ENCODE peak calls at places on chromosomes 6 and 20, in four cellular contexts. One of them, this sample, is unnamed.

GRCh38 chr6:50198245-50198644 is 148.5 kb upstream of the DEFB112 start:
- DNase-seq in H1: no peak
- DNase-seq in GM12878: no peak
- DNase-seq in HepG2: no peak
- DNase-seq in this sample: no peak

GRCh38 chr6:2871922-2872321 is 30.3 kb upstream of the SERPINB1 start:
- DNase-seq in H1: no peak
- DNase-seq in HepG2: no peak
- DNase-seq in GM12878: no peak
- DNase-seq in this sample: no peak

GRCh38 chr6:88490865-88491264 is 324.7 kb upstream of the CNR1 start:
- DNase-seq in GM12878: no peak
- DNase-seq in HepG2: no peak
- DNase-seq in H1: no peak
- DNase-seq in this sample: no peak

GRCh38 chr6:11140061-11140460 is 28.5 kb upstream of the ERVFRD-1 start:
- DNase-seq in HepG2: no peak
- DNase-seq in H1: no peak
- DNase-seq in GM12878: no peak
- DNase-seq in this sample: no peak

GRCh38 chr20:62020935-62021701 is 44.6 kb downstream of the TAF4 start:
- DNase-seq in GM12878: no peak
- DNase-seq in HepG2: no peak
- DNase-seq in H1: no peak
- DNase-seq in this sample: no peak

GRCh38 chr20:35598899-35599775 is 16.5 kb upstream of the SPAG4 start:
- DNase-seq in GM12878: no peak
- DNase-seq in H1: no peak
- DNase-seq in HepG2: no peak
- DNase-seq in this sample: no peak

GRCh38 chr6:145699462-145699861 is 35.9 kb downstream of the EPM2A start:
- DNase-seq in H1: no peak
- DNase-seq in HepG2: no peak
- DNase-seq in GM12878: no peak
- DNase-seq in this sample: no peak

GRCh38 chr20:8073024-8073832 is 53.7 kb upstream of the TMX4 start:
- DNase-seq in HepG2: peak; percentile 29
- DNase-seq in H1: no peak
- DNase-seq in GM12878: no peak
- DNase-seq in this sample: no peak

GRCh38 chr6:153958860-153959259 is 80.2 kb upstream of the OPRM1 start:
- DNase-seq in HepG2: no peak
- DNase-seq in GM12878: no peak
- DNase-seq in H1: no peak
- DNase-seq in this sample: no peak

GRCh38 chr6:90194371-90194841 is 102.2 kb downstream of the BACH2 start:
- DNase-seq in H1: no peak
- DNase-seq in GM12878: no peak
- DNase-seq in HepG2: no peak
- DNase-seq in this sample: no peak

GRCh38 chr6:117992856-117993255 is 85.8 kb downstream of the SLC35F1 start:
- DNase-seq in H1: no peak
- DNase-seq in HepG2: no peak
- DNase-seq in GM12878: no peak
- DNase-seq in this sample: no peak

GRCh38 chr20:63714858-63715257 is 7.0 kb downstream of the ZGPAT start:
- DNase-seq in GM12878: no peak
- DNase-seq in HepG2: no peak
- DNase-seq in H1: no peak
- DNase-seq in this sample: no peak

GRCh38 chr20:35604444-35604750 is 11.2 kb upstream of the SPAG4 start:
- DNase-seq in HepG2: peak; percentile 70
- DNase-seq in GM12878: no peak
- DNase-seq in H1: peak; percentile 86
- DNase-seq in this sample: no peak

GRCh38 chr20:58557713-58558335 is 42.6 kb upstream of the APCDD1L start:
- DNase-seq in H1: no peak
- DNase-seq in HepG2: no peak
- DNase-seq in GM12878: no peak
- DNase-seq in this sample: no peak

GRCh38 chr6:151494235-151494950 is 576 bp downstream of the CCDC170 start:
- DNase-seq in GM12878: no peak
- DNase-seq in HepG2: peak; percentile 57
- DNase-seq in H1: no peak
- DNase-seq in this sample: no peak

GRCh38 chr6:2111162-2111677 is 134.2 kb downstream of the GMDS start:
- DNase-seq in H1: no peak
- DNase-seq in GM12878: peak; percentile 27
- DNase-seq in HepG2: no peak
- DNase-seq in this sample: no peak

GRCh38 chr6:152748843-152749242 is 1.8 kb upstream of the VIP start:
- DNase-seq in HepG2: no peak
- DNase-seq in H1: no peak
- DNase-seq in GM12878: no peak
- DNase-seq in this sample: no peak

GRCh38 chr20:63215101-63216040 is 560 bp downstream of the YTHDF1 start:
- DNase-seq in H1: no peak
- DNase-seq in HepG2: peak; percentile 79
- DNase-seq in GM12878: no peak
- DNase-seq in this sample: peak; percentile 71

GRCh38 chr20:45861157-45862075 is 4.0 kb downstream of the ZSWIM3 start:
- DNase-seq in GM12878: no peak
- DNase-seq in H1: no peak
- DNase-seq in HepG2: peak; percentile 54
- DNase-seq in this sample: no peak

GRCh38 chr20:37774143-37774542 is 80.3 kb downstream of the CTNNBL1 start:
- DNase-seq in GM12878: no peak
- DNase-seq in HepG2: no peak
- DNase-seq in H1: no peak
- DNase-seq in this sample: no peak

GRCh38 chr6:5850848-5851255 is 155.9 kb downstream of the NRN1 start:
- DNase-seq in GM12878: no peak
- DNase-seq in HepG2: no peak
- DNase-seq in H1: no peak
- DNase-seq in this sample: no peak

GRCh38 chr20:60256811-60257210 is 298.6 kb downstream of the CDH26 start:
- DNase-seq in GM12878: no peak
- DNase-seq in H1: no peak
- DNase-seq in HepG2: no peak
- DNase-seq in this sample: no peak

GRCh38 chr6:129203190-129203900 is 320.4 kb downstream of the LAMA2 start:
- DNase-seq in GM12878: no peak
- DNase-seq in HepG2: no peak
- DNase-seq in H1: no peak
- DNase-seq in this sample: no peak

GRCh38 chr6:104325341-104326172 is 534.2 kb downstream of the HACE1 start:
- DNase-seq in HepG2: no peak
- DNase-seq in H1: no peak
- DNase-seq in GM12878: no peak
- DNase-seq in this sample: peak; percentile 42

GRCh38 chr6:114108119-114109002 is 137.4 kb upstream of the HDAC2 start:
- DNase-seq in GM12878: no peak
- DNase-seq in H1: peak; percentile 87
- DNase-seq in HepG2: peak; percentile 63
- DNase-seq in this sample: peak; percentile 75

GRCh38 chr6:142885182-142885867 is 59.7 kb downstream of the HIVEP2 start:
- DNase-seq in H1: no peak
- DNase-seq in HepG2: peak; percentile 84
- DNase-seq in GM12878: peak; percentile 89
- DNase-seq in this sample: peak; percentile 58

GRCh38 chr6:49852975-49853374 is 13.4 kb downstream of the CRISP1 start:
- DNase-seq in HepG2: no peak
- DNase-seq in GM12878: no peak
- DNase-seq in H1: no peak
- DNase-seq in this sample: no peak

GRCh38 chr6:156775717-156776116 is 1.5 kb upstream of the ARID1B start:
- DNase-seq in H1: no peak
- DNase-seq in HepG2: no peak
- DNase-seq in GM12878: no peak
- DNase-seq in this sample: no peak

GRCh38 chr6:75815756-75816155 is 66.7 kb downstream of the MYO6 start:
- DNase-seq in GM12878: no peak
- DNase-seq in HepG2: no peak
- DNase-seq in H1: no peak
- DNase-seq in this sample: no peak

GRCh38 chr6:41200296-41200900 is 551 bp downstream of the TREML2 start:
- DNase-seq in H1: peak; percentile 44
- DNase-seq in HepG2: no peak
- DNase-seq in GM12878: peak; percentile 58
- DNase-seq in this sample: no peak

GRCh38 chr6:50845499-50846108 is 26.9 kb downstream of the TFAP2B start:
- DNase-seq in H1: peak; percentile 73
- DNase-seq in HepG2: no peak
- DNase-seq in GM12878: no peak
- DNase-seq in this sample: no peak

GRCh38 chr20:49955167-49955566 is 19.0 kb downstream of the RNF114 start:
- DNase-seq in HepG2: no peak
- DNase-seq in H1: no peak
- DNase-seq in GM12878: no peak
- DNase-seq in this sample: no peak

GRCh38 chr20:18628330-18628941 is 40.6 kb downstream of the DTD1 start:
- DNase-seq in HepG2: peak; percentile 24
- DNase-seq in GM12878: no peak
- DNase-seq in H1: peak; percentile 88
- DNase-seq in this sample: peak; percentile 38

GRCh38 chr6:43827898-43828297 is 57.9 kb downstream of the VEGFA start:
- DNase-seq in GM12878: no peak
- DNase-seq in H1: no peak
- DNase-seq in HepG2: no peak
- DNase-seq in this sample: no peak

GRCh38 chr6:44342489-44342888 is at the start of gene SPATS1:
- DNase-seq in GM12878: no peak
- DNase-seq in H1: peak; percentile 83
- DNase-seq in HepG2: no peak
- DNase-seq in this sample: no peak

GRCh38 chr6:34746104-34746846 is 11.0 kb upstream of the SNRPC start:
- DNase-seq in GM12878: no peak
- DNase-seq in H1: no peak
- DNase-seq in HepG2: no peak
- DNase-seq in this sample: no peak

GRCh38 chr6:70398783-70399730 is 14.3 kb upstream of the FAM135A start:
- DNase-seq in H1: no peak
- DNase-seq in HepG2: peak; percentile 96
- DNase-seq in GM12878: no peak
- DNase-seq in this sample: no peak

GRCh38 chr20:39822667-39823066 is 860.5 kb downstream of the DHX35 start:
- DNase-seq in GM12878: no peak
- DNase-seq in HepG2: no peak
- DNase-seq in H1: no peak
- DNase-seq in this sample: no peak

GRCh38 chr6:46035242-46035641 is 19.6 kb upstream of the CLIC5 start:
- DNase-seq in HepG2: no peak
- DNase-seq in GM12878: no peak
- DNase-seq in H1: no peak
- DNase-seq in this sample: no peak

DNA sequence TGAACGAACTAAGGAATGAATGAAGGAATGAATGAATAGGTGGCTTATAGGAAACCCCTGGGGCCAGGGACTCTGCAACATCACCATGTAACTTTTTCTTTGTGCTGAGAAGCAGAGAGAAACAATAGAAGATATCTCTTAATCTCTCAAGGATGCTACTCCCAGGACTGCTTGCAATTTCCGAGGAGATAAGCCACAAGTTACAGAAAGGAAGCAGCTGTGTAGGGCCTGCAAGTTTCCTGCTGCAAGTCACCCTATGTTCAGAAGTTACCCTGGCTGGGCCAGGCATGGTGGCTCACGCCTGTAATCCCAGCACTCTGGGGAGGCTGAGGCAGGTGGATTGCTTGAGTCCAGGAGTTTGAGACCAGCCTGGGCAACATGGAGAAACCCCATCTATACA is 7.3 kb upstream of the MAVS start:
- DNase-seq in GM12878: no peak
- DNase-seq in H1: no peak
- DNase-seq in HepG2: no peak
- DNase-seq in this sample: no peak
- TF ChIP-seq SP1 in GM12878: no peak
- TF ChIP-seq SP1 in H1: no peak
- TF ChIP-seq SP1 in HepG2: no peak
- TF ChIP-seq SP1 in this sample: no peak

GRCh38 chr6:15843764-15844163 is 180.9 kb upstream of the DTNBP1 start:
- DNase-seq in H1: no peak
- DNase-seq in GM12878: no peak
- DNase-seq in HepG2: no peak
- DNase-seq in this sample: no peak
- TF ChIP-seq SUZ12 in H1: no peak
- TF ChIP-seq SUZ12 in GM12878: no peak
- TF ChIP-seq SUZ12 in HepG2: no peak
- TF ChIP-seq SUZ12 in this sample: no peak

GRCh38 chr6:27250277-27250954 is 2.9 kb downstream of the PRSS16 start:
- DNase-seq in H1: no peak
- DNase-seq in GM12878: no peak
- DNase-seq in HepG2: no peak
- DNase-seq in this sample: no peak

GRCh38 chr6:27248783-27249182 is 1.3 kb downstream of the PRSS16 start:
- DNase-seq in HepG2: no peak
- DNase-seq in H1: no peak
- DNase-seq in GM12878: no peak
- DNase-seq in this sample: no peak

GRCh38 chr6:27254566-27254965 is 7.1 kb downstream of the PRSS16 start:
- DNase-seq in HepG2: no peak
- DNase-seq in H1: no peak
- DNase-seq in GM12878: no peak
- DNase-seq in this sample: no peak

GRCh38 chr6:27251672-27252251 is 4.3 kb downstream of the PRSS16 start:
- DNase-seq in H1: peak; percentile 93
- DNase-seq in GM12878: peak; percentile 40
- DNase-seq in HepG2: no peak
- DNase-seq in this sample: peak; percentile 91

GRCh38 chr6:27250955-27251671 is 3.6 kb downstream of the PRSS16 start:
- DNase-seq in H1: peak; percentile 96
- DNase-seq in HepG2: no peak
- DNase-seq in GM12878: peak; percentile 40
- DNase-seq in this sample: peak; percentile 84
- TF ChIP-seq SP1 in H1: no peak
- TF ChIP-seq SP1 in HepG2: no peak
- TF ChIP-seq SP1 in GM12878: no peak
- TF ChIP-seq SP1 in this sample: no peak

GRCh38 chr6:131825946-131826345 is 18.1 kb downstream of the ENPP1 start:
- DNase-seq in H1: no peak
- DNase-seq in GM12878: no peak
- DNase-seq in HepG2: peak; percentile 88
- DNase-seq in this sample: no peak
- TF ChIP-seq SUZ12 in H1: no peak
- TF ChIP-seq SUZ12 in GM12878: no peak
- TF ChIP-seq SUZ12 in HepG2: no peak
- TF ChIP-seq SUZ12 in this sample: no peak

GRCh38 chr20:12594410-12595130 is 414.2 kb upstream of the SPTLC3 start:
- DNase-seq in GM12878: no peak
- DNase-seq in H1: no peak
- DNase-seq in HepG2: peak; percentile 13
- DNase-seq in this sample: peak; percentile 11
- TF ChIP-seq SP1 in GM12878: no peak
- TF ChIP-seq SP1 in H1: no peak
- TF ChIP-seq SP1 in HepG2: no peak
- TF ChIP-seq SP1 in this sample: no peak

This sample was measured in HEK293T.